ENCODE peak calls at places on chromosomes 1 and 21, in five cellular contexts. G is CD8-positive, alpha-beta memory T cell; T is stimulated activated CD8-positive, alpha-beta memory T cell treated with anti-CD3 and anti-CD28 coated beads, Interleukin-7, amount 100 ng/mL, for 4 hours; Z is RPMI7951; I is breast epithelium. B is an unnamed sample.

GRCh38 chr1:39491146-39491921 is at the start of gene BMP8A:
- DNase-seq in G (peak; percentile 79), T (peak; percentile 15), Z (peak; percentile 41), I (no peak), B (no peak)

GRCh38 chr1:228457396-228458176 is 29.6 kb upstream of the RNF187 start:
- DNase-seq in G (peak; percentile 93), T (peak; percentile 82), Z (peak; percentile 98), I (peak; percentile 85), B (peak; percentile 69)

GRCh38 chr21:32181415-32181814 is 97.4 kb downstream of the MIS18A start:
- DNase-seq in G (no peak), T (no peak), Z (no peak), I (no peak), B (no peak)

GRCh38 chr1:23483327-23484252 is at the start of gene ASAP3:
- DNase-seq in G (peak; percentile 57), T (no peak), Z (peak; percentile 29), I (no peak), B (no peak)

GRCh38 chr1:9321986-9322715 is 29.5 kb downstream of the SPSB1 start:
- DNase-seq in G (no peak), T (no peak), Z (no peak), I (no peak), B (no peak)

GRCh38 chr1:155086182-155086741 is 7.6 kb downstream of the EFNA3 start:
- DNase-seq in G (peak; percentile 75), T (peak; percentile 49), Z (peak; percentile 38), I (peak; percentile 70), B (no peak)

GRCh38 chr1:77825356-77825709 is 45.9 kb downstream of the MIGA1 start:
- DNase-seq in G (no peak), T (no peak), Z (peak; percentile 60), I (no peak), B (peak; percentile 56)

GRCh38 chr1:172894345-172895049 is 156.2 kb downstream of the TNFSF18 start:
- DNase-seq in G (no peak), T (no peak), Z (no peak), I (no peak), B (no peak)

GRCh38 chr21:27104749-27105439 is 138.0 kb upstream of the ADAMTS5 start:
- DNase-seq in G (no peak), T (no peak), Z (no peak), I (no peak), B (no peak)

GRCh38 chr21:29258626-29259335 is 39.9 kb upstream of the BACH1 start:
- DNase-seq in G (no peak), T (no peak), Z (peak; percentile 68), I (no peak), B (no peak)

GRCh38 chr1:178716111-178716510 is 8.9 kb upstream of the RALGPS2 start:
- DNase-seq in G (no peak), T (no peak), Z (no peak), I (no peak), B (no peak)

GRCh38 chr1:183287191-183287675 is 101.2 kb downstream of the LAMC2 start:
- DNase-seq in G (no peak), T (no peak), Z (no peak), I (no peak), B (no peak)

GRCh38 chr1:210081494-210081893 is 143.5 kb downstream of the SYT14 start:
- DNase-seq in G (no peak), T (no peak), Z (no peak), I (no peak), B (no peak)

GRCh38 chr1:233572896-233573295 is 41.0 kb upstream of the KCNK1 start:
- DNase-seq in G (no peak), T (no peak), Z (no peak), I (no peak), B (no peak)

GRCh38 chr1:87449348-87449963 is 120.8 kb downstream of the LMO4 start:
- DNase-seq in G (peak; percentile 13), T (peak; percentile 7), Z (no peak), I (peak; percentile 53), B (no peak)

GRCh38 chr21:17828223-17828622 is 9.1 kb upstream of the C21orf91 start:
- DNase-seq in G (no peak), T (no peak), Z (peak; percentile 10), I (no peak), B (no peak)

GRCh38 chr1:165224504-165224903 is 132.0 kb downstream of the LMX1A start:
- DNase-seq in G (no peak), T (no peak), Z (no peak), I (no peak), B (no peak)

GRCh38 chr1:3515774-3516480 is 61.5 kb downstream of the ARHGEF16 start:
- DNase-seq in G (no peak), T (no peak), Z (peak; percentile 78), I (no peak), B (no peak)

GRCh38 chr1:44292641-44293040 is 62.4 kb downstream of the ERI3 start:
- DNase-seq in G (no peak), T (no peak), Z (no peak), I (no peak), B (no peak)

GRCh38 chr1:170599033-170599432 is 64.9 kb upstream of the PRRX1 start:
- DNase-seq in G (no peak), T (no peak), Z (no peak), I (no peak), B (no peak)

GRCh38 chr1:160781129-160781808 is 14.7 kb upstream of the LY9 start:
- DNase-seq in G (no peak), T (no peak), Z (no peak), I (no peak), B (no peak)

GRCh38 chr1:112529301-112529700 is 20.5 kb downstream of the WNT2B start:
- DNase-seq in G (no peak), T (no peak), Z (no peak), I (no peak), B (no peak)

GRCh38 chr1:157941939-157942338 is 51.5 kb upstream of the KIRREL1 start:
- DNase-seq in G (no peak), T (no peak), Z (no peak), I (no peak), B (no peak)

GRCh38 chr1:109891930-109892329 is 18.7 kb upstream of the CSF1 start:
- DNase-seq in G (no peak), T (no peak), Z (no peak), I (no peak), B (no peak)

GRCh38 chr1:114232691-114233090 is 79.0 kb upstream of the SYT6 start:
- DNase-seq in G (no peak), T (no peak), Z (no peak), I (no peak), B (no peak)

GRCh38 chr1:193700710-193701355 is 514.4 kb upstream of the B3GALT2 start:
- DNase-seq in G (no peak), T (no peak), Z (peak; percentile 42), I (no peak), B (no peak)